ENCODE peak calls at places on chromosomes 11 and 22, in five cellular contexts. F is cardiac muscle cell, D is endothelial cell, U is B cell, X is RWPE1. L is an unnamed sample.

GRCh38 chr11:70463478-70464255 is 65.3 kb downstream of the CTTN start:
- DNase-seq in X (no peak), F (no peak), D (no peak), U (no peak), L (no peak)

GRCh38 chr11:13149991-13150390 is 127.6 kb upstream of the BMAL1 start:
- DNase-seq in D (no peak), U (no peak), F (no peak), X (no peak), L (no peak)

GRCh38 chr11:33685061-33685460 is 15.6 kb downstream of the C11orf91 start:
- DNase-seq in U (no peak), F (no peak), X (no peak), D (no peak), L (no peak)

GRCh38 chr22:49241174-49241851 is 586.4 kb downstream of the BRD1 start:
- DNase-seq in F (no peak), D (no peak), X (no peak), U (no peak), L (no peak)

GRCh38 chr22:44245867-44246266 is 65.1 kb downstream of the PARVG start:
- DNase-seq in D (no peak), U (no peak), F (no peak), X (no peak), L (no peak)

GRCh38 chr11:130189492-130190210 is 30.1 kb downstream of the ST14 start:
- DNase-seq in D (no peak), X (no peak), U (no peak), F (no peak), L (no peak)

GRCh38 chr11:33542921-33543320 is 157.7 kb downstream of the C11orf91 start:
- DNase-seq in X (peak), D (peak), U (no peak), F (peak), L (no peak)

GRCh38 chr11:47510231-47510630 is 42.7 kb downstream of the CELF1 start:
- DNase-seq in X (no peak), F (no peak), D (no peak), U (no peak), L (no peak)

GRCh38 chr22:38080847-38081635 is 2.9 kb downstream of the SLC16A8 start:
- DNase-seq in X (no peak), D (peak), U (no peak), F (peak), L (no peak)

GRCh38 chr11:118607401-118608267 is at the start of gene PHLDB1:
- DNase-seq in X (peak), D (peak), U (peak), F (peak), L (peak)

GRCh38 chr22:45101828-45102227 is 61.9 kb upstream of the NUP50 start:
- DNase-seq in U (no peak), X (peak), F (peak), D (peak), L (no peak)

GRCh38 chr11:133872160-133872559 is 26.8 kb upstream of the SPATA19 start:
- DNase-seq in D (no peak), U (no peak), X (no peak), F (no peak), L (no peak)

GRCh38 chr11:86574493-86575207 is 97.8 kb downstream of the ME3 start:
- DNase-seq in F (peak), U (no peak), D (no peak), X (no peak), L (no peak)

GRCh38 chr11:44365616-44366015 is 55.7 kb upstream of the ALX4 start:
- DNase-seq in F (no peak), U (no peak), X (no peak), D (no peak), L (no peak)

GRCh38 chr11:8531982-8532381 is 62.0 kb downstream of the STK33 start:
- DNase-seq in F (no peak), U (no peak), D (no peak), X (no peak), L (no peak)

GRCh38 chr11:111942826-111943225 is 5.7 kb downstream of the DIXDC1 start:
- DNase-seq in U (no peak), D (no peak), F (peak), X (peak), L (no peak)

GRCh38 chr22:23744001-23744400 is 6.9 kb downstream of the ZNF70 start:
- DNase-seq in U (no peak), X (no peak), D (no peak), F (no peak), L (no peak)

GRCh38 chr11:3120071-3120792 is 44.9 kb downstream of the OSBPL5 start:
- DNase-seq in F (no peak), U (peak), X (no peak), D (no peak), L (no peak)

GRCh38 chr11:73651661-73652045 is 5.3 kb downstream of the PLEKHB1 start:
- DNase-seq in F (no peak), X (no peak), U (no peak), D (no peak), L (no peak)

GRCh38 chr11:20162340-20162739 is 2.1 kb upstream of the DBX1 start:
- DNase-seq in U (no peak), D (no peak), X (no peak), F (no peak), L (no peak)

GRCh38 chr22:29031236-29031982 is 30.2 kb downstream of the C22orf31 start:
- DNase-seq in X (peak), U (no peak), D (peak), F (peak), L (peak)

GRCh38 chr22:20052309-20053250 is 27.5 kb upstream of the DGCR8 start:
- DNase-seq in U (no peak), D (no peak), F (no peak), X (peak), L (no peak)

GRCh38 chr22:43789452-43789851 is 22.7 kb downstream of the EFCAB6 start:
- DNase-seq in U (no peak), F (peak), D (no peak), X (peak), L (no peak)

GRCh38 chr11:3227568-3228444 is 4.4 kb downstream of the MRGPRE start:
- DNase-seq in X (no peak), U (no peak), D (no peak), F (no peak), L (no peak)

GRCh38 chr22:28333106-28333505 is 346.5 kb downstream of the TTC28 start:
- DNase-seq in X (no peak), D (no peak), F (no peak), U (no peak), L (no peak)

GRCh38 chr22:39254789-39255298 is 10.1 kb upstream of the PDGFB start:
- DNase-seq in F (no peak), X (peak), U (no peak), D (no peak), L (no peak)

GRCh38 chr22:39176067-39176621 is 23.7 kb upstream of the CBX7 start:
- DNase-seq in X (peak), F (peak), D (peak), U (no peak), L (no peak)

GRCh38 chr22:40449676-40450035 is 79.3 kb downstream of the SGSM3 start:
- DNase-seq in F (peak), D (no peak), X (peak), U (no peak), L (no peak)

GRCh38 chr11:35781342-35782171 is 119.0 kb downstream of the TRIM44 start:
- DNase-seq in X (peak), F (peak), D (no peak), U (no peak), L (no peak)

GRCh38 chr11:43376065-43376464 is 17.3 kb downstream of the TTC17 start:
- DNase-seq in D (no peak), F (no peak), X (no peak), U (no peak), L (no peak)

GRCh38 chr22:32620992-32621391 is 146.4 kb downstream of the FBXO7 start:
- DNase-seq in X (no peak), D (no peak), F (no peak), U (no peak), L (no peak)

GRCh38 chr11:74282863-74283484 is 28.5 kb downstream of the P4HA3 start:
- DNase-seq in F (no peak), X (no peak), D (no peak), U (no peak), L (no peak)

GRCh38 chr11:97739892-97740782 is 1280.6 kb upstream of the CNTN5 start:
- DNase-seq in D (no peak), F (peak), U (no peak), X (no peak), L (no peak)

GRCh38 chr22:24588370-24588755 is 4.5 kb downstream of the LRRC75B start:
- DNase-seq in D (no peak), X (no peak), F (peak), U (no peak), L (no peak)

GRCh38 chr11:45054956-45055355 is 91.5 kb upstream of the PRDM11 start:
- DNase-seq in F (no peak), D (no peak), X (no peak), U (no peak), L (no peak)

GRCh38 chr22:35538801-35539321 is 1.8 kb upstream of the RASD2 start:
- DNase-seq in F (peak), U (no peak), X (peak), D (peak), L (no peak)

GRCh38 chr11:30131535-30131934 is 99.3 kb upstream of the FSHB start:
- DNase-seq in X (peak), U (no peak), F (no peak), D (no peak), L (no peak)

GRCh38 chr11:59053387-59053786 is 32.7 kb upstream of the GLYATL1B start:
- DNase-seq in D (peak), X (no peak), F (peak), U (peak), L (peak)

GRCh38 chr22:47133263-47133662 is 370.8 kb downstream of the TBC1D22A start:
- DNase-seq in X (no peak), U (no peak), F (no peak), D (no peak), L (no peak)
- TF ChIP-seq CTCF in X (no peak), U (no peak), F (no peak), D (no peak), L (no peak)

GRCh38 chr11:16248248-16248647 is 108.1 kb downstream of the SOX6 start:
- DNase-seq in F (no peak), X (no peak), U (no peak), D (no peak), L (no peak)

DNA sequence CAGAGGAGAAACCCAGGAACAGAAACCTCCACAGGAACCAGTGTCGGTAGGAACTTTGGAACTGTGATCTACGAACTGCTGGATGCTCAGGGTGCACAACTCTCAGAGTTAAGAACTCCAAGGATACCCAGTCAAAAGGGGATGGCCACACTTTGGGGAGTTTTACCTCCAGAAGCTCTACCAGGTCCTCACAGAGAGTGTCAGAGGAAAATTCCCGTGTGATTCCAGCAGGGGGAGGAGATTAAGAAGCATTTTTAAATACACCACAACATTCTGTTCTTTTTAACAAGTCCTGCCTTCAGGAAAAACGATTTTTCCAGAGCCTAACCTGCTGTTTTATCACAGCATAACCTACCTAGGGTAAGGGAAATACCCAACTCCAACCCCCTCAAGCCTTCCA is 104.0 kb downstream of the SOX6 start:
- DNase-seq in U (no peak), X (peak), F (peak), D (no peak), L (no peak)
- TF ChIP-seq CTCF in U (no peak), X (no peak), F (peak), D (peak), L (no peak)

GRCh38 chr11:79705648-79706047 is 264.8 kb upstream of the TENM4 start:
- DNase-seq in D (no peak), X (no peak), F (no peak), U (no peak), L (no peak)

DNA sequence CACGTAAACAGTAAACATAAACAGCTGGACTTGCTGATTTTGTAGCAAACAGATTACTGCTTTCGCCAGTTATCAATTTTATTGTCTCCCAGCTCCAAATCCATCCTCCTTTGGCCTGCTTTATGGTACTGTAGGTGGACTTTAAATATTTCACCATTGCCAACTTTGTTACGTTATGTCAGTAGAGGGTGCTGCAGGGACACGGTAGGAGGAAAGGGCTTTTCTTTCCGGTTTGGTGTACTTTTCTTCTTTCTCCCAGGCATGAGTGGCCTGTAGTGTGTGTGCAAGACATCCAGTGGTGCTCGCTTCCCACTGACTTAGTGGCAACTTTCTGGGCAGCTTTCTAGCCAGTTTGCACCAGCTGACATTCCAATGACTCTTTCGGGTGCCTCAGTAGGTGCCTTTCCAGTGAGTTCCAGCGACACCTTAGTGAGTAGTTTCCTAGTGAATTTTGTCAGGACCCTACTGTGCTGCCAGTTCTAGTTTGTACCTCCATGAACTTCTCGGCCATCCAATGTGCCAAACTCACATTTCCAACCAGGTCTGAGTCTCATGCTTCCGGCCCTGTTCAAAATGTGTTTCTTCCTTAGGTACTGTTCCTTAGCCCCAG is 267.6 kb upstream of the TENM4 start:
- DNase-seq in D (peak), F (peak), U (no peak), X (peak), L (no peak)
- TF ChIP-seq CTCF in D (peak), F (peak), U (no peak), X (peak), L (no peak)

GRCh38 chr22:18077087-18077638 is 627 bp upstream of the PEX26 start:
- DNase-seq in X (no peak), D (no peak), U (no peak), F (no peak), L (no peak)

GRCh38 chr22:18079706-18080230 is 2.0 kb downstream of the PEX26 start:
- DNase-seq in U (no peak), F (no peak), D (no peak), X (no peak), L (no peak)

GRCh38 chr22:18077639-18078328 is at the start of gene PEX26:
- DNase-seq in X (peak), D (peak), F (peak), U (peak), L (peak)

GRCh38 chr22:18076060-18076497 is 1.7 kb upstream of the PEX26 start:
- DNase-seq in D (peak), X (peak), U (peak), F (peak), L (no peak)

DNA sequence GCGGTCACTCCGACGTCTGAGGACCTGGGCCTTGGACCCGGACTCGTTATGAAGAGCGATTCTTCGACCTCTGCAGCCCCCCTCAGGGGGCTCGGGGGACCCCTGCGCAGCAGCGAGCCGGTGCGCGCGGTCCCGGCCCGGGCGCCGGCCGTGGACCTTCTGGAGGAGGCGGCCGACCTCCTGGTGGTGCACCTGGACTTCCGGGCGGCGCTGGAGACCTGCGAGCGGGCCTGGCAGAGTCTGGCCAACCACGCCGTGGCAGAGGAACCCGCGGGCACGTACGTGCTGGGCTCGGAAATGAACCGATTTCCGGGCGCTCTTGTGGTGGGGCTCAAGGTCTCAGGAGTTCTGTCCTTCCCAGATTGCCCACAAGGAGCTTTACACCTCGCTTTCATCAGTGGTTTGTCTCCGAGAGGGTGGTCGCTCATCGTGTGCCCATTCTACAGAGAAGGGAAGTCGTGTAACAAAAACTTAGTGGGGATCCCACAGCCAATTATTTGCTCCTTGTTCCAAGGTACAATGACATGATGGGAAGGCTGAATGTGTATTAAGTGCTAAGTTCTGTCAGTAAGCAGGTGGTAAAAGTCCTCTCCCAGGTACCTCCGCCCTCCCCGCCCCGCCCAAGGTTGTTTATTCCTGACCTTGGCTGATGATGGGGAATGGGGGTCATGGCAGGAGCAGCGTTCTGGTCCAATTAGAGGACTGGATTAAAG is 695 bp downstream of the PEX26 start:
- DNase-seq in X (peak), F (peak), D (peak), U (no peak), L (peak)
- TF ChIP-seq CTCF in X (no peak), F (peak), D (no peak), U (no peak), L (no peak)

GRCh38 chr11:88087281-88087680 is 88.0 kb downstream of the RAB38 start:
- DNase-seq in D (no peak), F (no peak), X (no peak), U (no peak), L (no peak)
- TF ChIP-seq CTCF in D (no peak), F (no peak), X (no peak), U (no peak), L (no peak)

GRCh38 chr11:65016705-65017104 is 2.7 kb downstream of the ARL2 start:
- DNase-seq in F (no peak), D (no peak), U (no peak), X (no peak), L (no peak)

GRCh38 chr11:65014146-65014960 is at the start of gene ARL2:
- DNase-seq in X (peak), F (no peak), U (no peak), D (no peak), L (peak)

GRCh38 chr11:65013692-65014145 is 241 bp upstream of the ARL2 start:
- DNase-seq in F (peak), X (peak), D (peak), U (peak), L (no peak)

GRCh38 chr11:65008873-65009272 is 5.1 kb upstream of the ARL2 start:
- DNase-seq in U (no peak), X (no peak), F (no peak), D (no peak), L (no peak)

DNA sequence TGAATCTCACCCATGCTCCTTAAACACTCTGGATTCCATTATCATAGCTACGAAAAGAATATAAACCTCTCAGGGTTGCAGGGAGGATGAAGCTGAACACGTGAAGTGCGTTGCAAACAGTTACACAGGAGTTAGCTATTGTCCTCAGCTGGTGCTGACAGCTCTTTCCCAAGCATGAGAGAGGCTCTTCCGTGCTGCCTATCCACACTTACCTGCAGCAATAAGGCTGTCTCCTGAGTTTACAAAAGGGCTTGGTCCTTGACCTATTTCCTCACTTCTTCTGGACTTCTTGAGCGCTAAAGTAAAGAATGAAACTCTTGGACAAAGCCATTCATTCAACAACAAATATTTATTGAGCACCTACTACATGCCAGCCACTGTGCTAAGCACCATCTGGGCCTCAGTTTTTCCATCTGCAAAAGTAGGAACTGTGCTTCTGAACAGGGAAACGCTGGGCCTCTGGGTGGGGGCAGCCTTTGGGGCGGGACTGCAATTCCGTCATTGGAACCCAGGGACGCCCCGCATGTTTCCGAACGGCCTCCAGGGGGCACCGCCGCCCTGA is 749 bp upstream of the ARL2 start:
- DNase-seq in D (peak), X (peak), F (peak), U (peak), L (peak)
- TF ChIP-seq CTCF in D (no peak), X (no peak), F (peak), U (no peak), L (no peak)

DNA sequence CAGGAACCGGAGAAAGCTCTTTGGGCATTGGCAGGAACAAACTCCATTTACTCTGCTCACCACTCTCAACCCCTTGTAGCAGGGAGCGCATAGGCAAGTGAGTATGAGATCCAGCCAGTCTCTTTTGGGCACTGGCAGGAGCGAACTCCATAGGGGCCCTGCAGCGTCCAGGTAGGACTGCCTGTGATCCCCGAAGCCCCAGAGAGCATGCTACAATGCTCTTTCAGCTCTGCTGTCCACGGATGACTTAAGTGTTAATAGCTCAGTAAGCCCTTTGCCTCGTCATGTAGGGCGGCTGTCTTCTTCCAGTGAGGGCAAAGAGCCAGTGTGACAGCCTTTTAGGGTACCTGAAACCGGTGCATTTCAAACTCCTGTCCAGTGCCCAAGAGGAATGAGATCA is 1525.6 kb upstream of the RAG2 start:
- DNase-seq in D (no peak), F (no peak), U (no peak), X (no peak), L (no peak)
- TF ChIP-seq CTCF in D (no peak), F (no peak), U (no peak), X (no peak), L (no peak)

L was measured in natural killer cell.